ENCODE peak calls at places on chromosomes 11 and 22, in four cellular contexts. B is K562, O is IMR-90, P is testis. R is an unnamed sample.

GRCh38 chr11:88016392-88017020 is 158.7 kb downstream of the RAB38 start:
- DNase-seq in B (peak; percentile 12), O (peak; percentile 84), P (peak; percentile 93), R (peak; percentile 81)

GRCh38 chr22:17922925-17923898 is 101.1 kb downstream of the MICAL3 start:
- DNase-seq in B (no peak), O (peak; percentile 89), P (no peak), R (no peak)

GRCh38 chr22:49032821-49033220 is 794.9 kb downstream of the BRD1 start:
- DNase-seq in B (no peak), O (no peak), P (no peak), R (no peak)

GRCh38 chr11:1826552-1827094 is 8.2 kb upstream of the SYT8 start:
- DNase-seq in B (peak; percentile 60), O (peak; percentile 59), P (peak; percentile 53), R (peak; percentile 56)

GRCh38 chr11:93225642-93226041 is 27.9 kb upstream of the SLC36A4 start:
- DNase-seq in B (peak; percentile 9), O (peak; percentile 16), P (no peak), R (no peak)

GRCh38 chr22:20315337-20316216 is 4.3 kb downstream of the DGCR6L start:
- DNase-seq in B (no peak), O (no peak), P (peak; percentile 12), R (no peak)

GRCh38 chr11:121132211-121132976 is 31.4 kb downstream of the TECTA start:
- DNase-seq in B (no peak), O (no peak), P (no peak), R (no peak)

GRCh38 chr11:120660024-120660565 is 148.5 kb downstream of the GRIK4 start:
- DNase-seq in B (peak; percentile 74), O (peak; percentile 36), P (peak; percentile 34), R (peak; percentile 4)

GRCh38 chr11:68051191-68052136 is 12.6 kb downstream of the TCIRG1 start:
- DNase-seq in B (no peak), O (no peak), P (no peak), R (peak; percentile 23)

GRCh38 chr11:48045536-48045935 is 65.2 kb downstream of the PTPRJ start:
- DNase-seq in B (no peak), O (no peak), P (no peak), R (no peak)

GRCh38 chr11:44315947-44316387 is 6.0 kb upstream of the ALX4 start:
- DNase-seq in B (no peak), O (peak; percentile 22), P (no peak), R (no peak)
- TF ChIP-seq CTCF in B (no peak), O (no peak), P (no peak), R (no peak)

DNA sequence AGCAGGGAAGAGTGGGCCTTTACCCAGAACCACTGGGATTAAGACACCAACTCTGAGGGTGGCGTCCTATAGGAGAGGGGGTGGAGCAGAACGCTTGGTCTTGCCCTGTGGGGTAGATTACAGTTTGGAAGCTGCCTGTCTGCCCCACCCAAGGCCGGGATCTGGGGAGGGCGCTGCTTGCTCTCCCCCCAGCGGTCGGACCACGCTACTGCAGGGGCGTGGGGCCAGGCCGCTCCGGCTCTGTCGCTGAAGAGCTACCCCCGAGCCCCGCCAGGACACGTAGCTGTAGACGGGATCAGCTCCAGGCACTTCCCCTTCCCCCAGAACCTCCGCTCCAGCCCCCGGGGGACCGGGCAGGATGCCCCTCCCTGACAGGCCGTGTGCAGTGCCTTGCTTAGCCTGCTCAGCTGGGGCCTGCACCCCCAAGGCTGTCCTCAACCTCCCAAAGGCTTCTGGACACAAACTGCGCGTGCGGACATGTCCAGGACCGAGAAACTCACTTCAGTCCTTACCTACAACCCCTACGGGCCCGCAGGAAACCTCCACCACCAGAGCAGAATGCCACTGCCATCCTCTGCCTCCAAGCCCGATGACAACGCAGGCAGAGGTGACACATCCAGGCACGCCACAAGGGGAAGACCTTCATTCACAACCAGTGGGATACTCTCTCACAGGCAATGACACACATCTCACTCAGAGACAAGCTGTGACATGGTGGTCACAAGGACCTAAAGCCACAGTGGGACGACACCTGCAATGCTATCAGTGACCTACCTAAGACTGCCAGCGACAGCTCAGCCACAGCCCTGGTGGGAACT is 3.6 kb downstream of the AHNAK start:
- DNase-seq in B (peak; percentile 87), O (peak; percentile 70), P (peak; percentile 81), R (peak; percentile 69)
- TF ChIP-seq POLR2A in B (no peak), O (no peak), P (no peak), R (peak; percentile 13)

GRCh38 chr22:26711205-26711958 is 54.0 kb downstream of the MIAT start:
- DNase-seq in B (no peak), O (peak; percentile 62), P (no peak), R (no peak)

GRCh38 chr22:26707581-26707980 is 50.2 kb downstream of the MIAT start:
- DNase-seq in B (no peak), O (no peak), P (no peak), R (no peak)

GRCh38 chr22:26707090-26707489 is 49.7 kb downstream of the MIAT start:
- DNase-seq in B (no peak), O (no peak), P (no peak), R (no peak)

GRCh38 chr22:26709617-26710390 is 52.4 kb downstream of the MIAT start:
- DNase-seq in B (no peak), O (peak; percentile 76), P (no peak), R (no peak)

DNA sequence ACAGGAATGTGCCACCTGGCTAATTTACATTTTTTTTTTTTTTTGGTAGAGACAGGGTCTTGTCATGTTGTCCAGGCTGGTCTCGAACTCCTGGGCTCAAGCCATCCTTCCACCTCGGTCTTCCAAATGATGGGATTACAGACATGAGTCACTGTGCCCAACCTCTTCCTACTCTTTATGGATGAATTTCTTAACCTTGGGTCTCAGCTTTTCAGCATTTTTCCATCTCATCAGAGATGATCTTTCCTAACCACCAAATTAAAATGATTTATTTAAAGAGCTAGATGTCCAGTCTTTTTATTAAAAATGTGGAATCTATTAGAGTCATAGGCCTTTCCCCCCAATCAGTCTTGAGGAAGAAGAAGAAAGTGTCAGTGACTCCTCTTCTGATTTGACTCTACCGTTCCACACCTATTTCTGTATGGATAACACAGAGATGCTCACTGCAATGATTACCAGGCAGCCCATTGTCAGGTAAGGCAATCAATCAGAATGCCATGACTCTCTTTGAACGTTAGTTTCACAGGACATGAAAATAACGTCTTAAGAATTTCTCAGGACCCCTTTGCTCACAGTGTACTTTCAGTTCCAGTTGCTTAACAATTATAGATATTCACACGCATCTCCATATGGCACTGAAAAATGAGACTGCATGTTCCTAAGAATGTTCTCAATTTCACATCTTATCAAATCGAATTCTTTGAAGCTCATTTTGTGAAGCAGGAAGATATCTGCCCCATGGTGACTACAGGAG is 51.0 kb downstream of the MIAT start:
- DNase-seq in B (no peak), O (no peak), P (no peak), R (no peak)
- H3K4me3 ChIP-seq in B (no peak overlapping the region), O (no peak overlapping the region), P (no peak overlapping the region), R (no peak overlapping the region)

DNA sequence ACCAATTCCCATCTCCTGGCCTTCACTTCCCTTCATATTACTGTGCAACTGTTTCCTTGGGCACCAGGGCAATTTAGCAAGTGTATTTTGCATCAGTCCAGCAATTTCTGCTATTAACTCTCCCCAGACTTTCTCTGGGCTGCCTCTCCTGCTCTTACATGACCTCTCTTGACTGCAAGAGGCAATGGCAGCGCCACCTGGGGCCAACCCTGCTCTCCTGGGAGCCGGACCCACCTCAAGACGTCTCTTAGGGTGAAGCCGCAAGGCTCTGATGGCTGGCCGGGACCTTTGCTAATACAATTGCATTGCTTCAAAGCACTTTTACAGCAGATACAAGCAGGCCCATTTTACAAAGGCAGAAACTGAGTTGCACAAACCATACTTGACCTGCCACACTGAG is 360.2 kb downstream of the CADM1 start:
- DNase-seq in B (no peak), O (no peak), P (no peak), R (no peak)
- TF ChIP-seq CTCF in B (no peak), O (no peak), P (no peak), R (no peak)

DNA sequence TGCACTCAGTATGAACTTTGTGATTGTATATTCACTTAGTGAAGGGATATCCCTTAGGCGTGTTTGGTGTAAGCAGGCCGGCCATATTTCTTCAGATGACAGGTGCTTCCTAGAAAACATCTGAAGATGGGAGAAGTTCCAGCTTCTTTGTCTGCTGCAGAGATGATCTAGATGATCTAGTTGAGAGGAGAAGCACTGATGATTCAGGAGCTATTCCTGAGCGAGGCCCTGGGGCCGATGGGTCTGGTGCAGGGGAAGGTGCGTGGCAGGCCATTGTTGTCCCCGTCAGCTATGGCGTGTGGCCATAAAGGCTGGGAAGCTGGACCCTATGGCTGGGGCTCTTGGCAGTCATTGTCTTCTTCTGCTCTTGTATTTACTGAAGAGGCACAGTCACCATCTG is 14.0 kb downstream of the FAM118A start:
- DNase-seq in B (no peak), O (no peak), P (no peak), R (no peak)
- TF ChIP-seq POLR2A in B (no peak), O (no peak), P (no peak), R (no peak)

GRCh38 chr11:118342503-118343161 is at the start of gene CD3D:
- DNase-seq in B (peak; percentile 84), O (no peak), P (no peak), R (no peak)
- H3K4me3 ChIP-seq in B (peak within 1 kb of the TSS; percentile 18), O (no peak within 1 kb of the TSS), P (no peak within 1 kb of the TSS), R (no peak within 1 kb of the TSS)

DNA sequence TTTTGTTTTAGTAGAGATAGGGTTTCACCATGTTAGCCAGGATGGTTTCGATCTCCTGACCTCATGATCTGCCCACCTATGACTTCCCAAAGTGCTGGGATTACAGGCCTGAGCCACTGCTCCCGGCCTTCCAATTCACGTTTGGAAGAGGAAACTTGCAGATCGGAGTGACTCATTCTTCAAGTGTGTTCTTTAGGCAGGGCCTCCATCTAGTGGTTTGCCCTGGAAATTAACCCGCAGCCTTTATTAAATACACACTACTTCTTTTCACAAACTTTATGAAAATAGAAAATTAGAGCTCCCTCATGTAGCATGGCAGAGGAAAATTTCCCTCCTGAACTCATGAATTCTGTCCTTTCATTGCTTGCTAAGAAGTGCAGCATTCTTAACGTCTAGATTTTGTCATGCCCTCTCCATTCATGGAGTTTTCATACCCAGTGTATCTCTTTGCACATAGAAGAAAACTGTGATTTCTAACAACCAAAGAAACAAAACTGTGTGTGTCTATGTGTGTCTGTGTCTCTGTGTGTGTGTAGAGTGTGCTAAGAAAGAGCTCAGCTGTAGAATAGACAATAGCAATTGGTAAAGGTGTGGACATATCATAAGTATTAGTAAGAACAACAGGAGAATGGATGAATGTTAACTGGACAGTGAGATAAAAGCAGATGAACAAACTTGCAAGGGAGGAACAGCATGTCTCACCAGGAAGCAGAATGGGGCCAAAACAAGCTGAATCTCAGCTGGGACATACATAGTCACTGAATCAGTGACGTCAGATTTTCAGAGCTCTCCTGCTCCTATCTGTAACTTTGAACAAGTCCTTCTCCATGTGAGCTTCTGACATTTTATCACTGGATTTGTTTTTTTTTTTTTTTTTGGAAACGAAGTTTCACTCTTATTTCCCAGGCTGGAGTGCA is 118.4 kb downstream of the BBOX1 start:
- DNase-seq in B (peak; percentile 65), O (peak; percentile 81), P (peak; percentile 70), R (peak; percentile 74)
- TF ChIP-seq CTCF in B (peak; percentile 71), O (peak; percentile 94), P (peak; percentile 70), R (peak; percentile 93)